ENCODE peak calls at places on chromosome 5, in eight cellular contexts. A, P, O, W, I, X, B and N are unnamed samples.

GRCh38 chr5:133996683-133997252 is 8.0 kb downstream of the VDAC1 start:
- DNase-seq in A (no peak), P (no peak), O (no peak), W (no peak), I (no peak), X (peak; percentile 52), B (no peak), N (no peak)

GRCh38 chr5:116518423-116518822 is 56.2 kb downstream of the SEMA6A start:
- DNase-seq in A (no peak), P (no peak), O (no peak), W (no peak), I (peak; percentile 38), X (no peak), B (no peak), N (no peak)

GRCh38 chr5:34411470-34412346 is 244.4 kb upstream of the RAI14 start:
- DNase-seq in A (no peak), P (no peak), O (no peak), W (no peak), I (no peak), X (peak; percentile 21), B (no peak), N (no peak)

GRCh38 chr5:74903165-74903787 is 37.1 kb upstream of the FAM169A start:
- DNase-seq in A (peak; percentile 78), P (no peak), O (no peak), W (peak; percentile 13), I (peak; percentile 71), X (peak; percentile 55), B (peak; percentile 3), N (peak; percentile 66)

GRCh38 chr5:68149189-68149588 is 66.4 kb upstream of the PIK3R1 start:
- DNase-seq in A (no peak), P (no peak), O (no peak), W (no peak), I (no peak), X (no peak), B (no peak), N (no peak)

GRCh38 chr5:59640411-59640810 is 253.1 kb downstream of the PDE4D start:
- DNase-seq in A (no peak), P (no peak), O (no peak), W (peak; percentile 14), I (no peak), X (peak; percentile 18), B (no peak), N (no peak)

GRCh38 chr5:5140051-5141010 is at the start of gene ADAMTS16:
- DNase-seq in A (no peak), P (no peak), O (no peak), W (no peak), I (no peak), X (peak; percentile 78), B (peak; percentile 38), N (no peak)

GRCh38 chr5:6503342-6503741 is 54.7 kb downstream of the UBE2QL1 start:
- DNase-seq in A (no peak), P (no peak), O (no peak), W (no peak), I (no peak), X (no peak), B (no peak), N (no peak)

GRCh38 chr5:110768138-110768845 is 29.5 kb downstream of the SLC25A46 start:
- DNase-seq in A (no peak), P (no peak), O (no peak), W (no peak), I (no peak), X (no peak), B (no peak), N (no peak)

GRCh38 chr5:141524604-141525597 is 36.0 kb downstream of the PCDHGC5 start:
- DNase-seq in A (peak; percentile 91), P (no peak), O (peak; percentile 66), W (peak; percentile 84), I (peak; percentile 87), X (peak; percentile 100), B (peak; percentile 88), N (peak; percentile 87)
- TF ChIP-seq CTCF in A (peak; percentile 99), P (peak; percentile 99), O (peak; percentile 98), W (peak; percentile 99), I (peak; percentile 98), X (peak; percentile 100), B (peak; percentile 100), N (peak; percentile 99)

GRCh38 chr5:139873033-139873794 is 77.6 kb downstream of the PSD2 start:
- DNase-seq in A (peak; percentile 35), P (no peak), O (no peak), W (no peak), I (no peak), X (no peak), B (no peak), N (no peak)

GRCh38 chr5:139869042-139869790 is 73.6 kb downstream of the PSD2 start:
- DNase-seq in A (peak; percentile 46), P (no peak), O (no peak), W (no peak), I (no peak), X (no peak), B (no peak), N (no peak)

GRCh38 chr5:139871624-139872023 is 76.0 kb downstream of the PSD2 start:
- DNase-seq in A (peak; percentile 58), P (no peak), O (no peak), W (no peak), I (no peak), X (no peak), B (no peak), N (no peak)

GRCh38 chr5:139870677-139871076 is 75.1 kb downstream of the PSD2 start:
- DNase-seq in A (peak; percentile 20), P (no peak), O (no peak), W (no peak), I (no peak), X (no peak), B (no peak), N (no peak)

DNA sequence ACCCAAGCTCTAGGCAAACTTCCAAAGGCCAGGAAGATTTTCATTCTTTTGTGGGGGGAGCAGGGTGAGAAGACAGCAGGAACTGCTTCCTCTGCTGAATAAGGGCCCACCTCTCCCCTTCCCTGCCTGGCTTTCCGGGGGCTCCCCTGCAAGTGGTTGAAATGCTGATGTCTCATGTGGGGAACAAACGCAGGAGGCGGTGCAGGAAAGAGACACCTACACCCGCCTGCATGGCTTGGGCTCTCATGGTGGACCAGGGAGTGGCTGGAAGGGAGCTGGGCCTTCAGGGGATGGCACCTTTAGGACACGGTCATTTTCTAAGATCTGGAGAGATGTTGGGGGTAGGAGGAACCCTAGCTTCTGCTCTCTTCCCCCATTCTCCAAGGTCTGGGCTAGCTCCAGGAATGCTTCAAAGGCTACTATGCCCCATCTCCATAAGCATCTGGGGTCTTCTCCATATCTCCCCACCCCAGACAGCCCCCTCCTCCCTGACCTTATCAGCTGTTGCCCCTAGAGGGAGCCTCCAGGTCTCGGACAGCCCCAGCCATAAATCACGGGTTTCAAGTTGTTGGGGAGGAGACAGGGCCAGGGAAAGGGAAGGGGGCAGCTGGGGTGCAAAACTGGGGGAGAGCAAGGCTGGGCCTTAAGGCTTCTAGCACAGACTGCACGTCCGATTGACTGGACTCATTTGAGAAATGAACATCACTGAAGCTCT is 76.6 kb downstream of the PSD2 start:
- DNase-seq in A (peak; percentile 33), P (no peak), O (no peak), W (no peak), I (no peak), X (peak; percentile 19), B (no peak), N (no peak)
- TF ChIP-seq CTCF in A (no peak), P (peak; percentile 20), O (no peak), W (no peak), I (no peak), X (peak; percentile 49), B (no peak), N (no peak)

GRCh38 chr5:100790951-100791350 is 112.1 kb downstream of the ST8SIA4 start:
- DNase-seq in A (no peak), P (no peak), O (no peak), W (no peak), I (no peak), X (no peak), B (no peak), N (no peak)

GRCh38 chr5:100791376-100791775 is 111.7 kb downstream of the ST8SIA4 start:
- DNase-seq in A (no peak), P (no peak), O (no peak), W (no peak), I (no peak), X (no peak), B (no peak), N (no peak)

GRCh38 chr5:100789641-100790160 is 113.4 kb downstream of the ST8SIA4 start:
- DNase-seq in A (no peak), P (no peak), O (no peak), W (no peak), I (no peak), X (no peak), B (no peak), N (no peak)

GRCh38 chr5:100788417-100788816 is 114.7 kb downstream of the ST8SIA4 start:
- DNase-seq in A (no peak), P (no peak), O (no peak), W (no peak), I (no peak), X (no peak), B (no peak), N (no peak)

DNA sequence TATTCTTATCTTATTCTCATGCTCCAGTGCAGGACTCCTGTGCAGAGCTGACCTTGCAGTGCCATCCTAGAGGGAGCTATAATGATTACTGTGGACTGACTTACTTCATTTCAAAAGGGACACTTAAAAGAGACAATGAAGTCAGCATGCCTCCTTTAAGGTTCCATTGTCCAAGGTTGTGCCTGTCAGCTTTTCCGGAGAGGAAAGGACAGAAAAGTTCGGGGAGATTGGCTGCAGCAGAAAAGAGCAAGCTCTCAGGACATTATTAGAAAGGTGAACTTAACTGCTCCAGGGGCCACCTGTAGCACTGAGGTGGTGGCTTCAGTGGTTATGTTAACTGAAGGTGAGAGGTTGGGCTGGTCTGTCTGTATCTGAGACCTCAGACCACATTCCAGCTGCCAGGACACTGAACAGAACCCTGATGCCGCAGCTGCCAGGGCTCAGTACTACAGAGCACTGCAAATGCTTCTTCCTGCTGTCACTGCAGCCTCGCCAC is 112.9 kb downstream of the ST8SIA4 start:
- DNase-seq in A (no peak), P (no peak), O (no peak), W (no peak), I (peak; percentile 47), X (peak; percentile 74), B (no peak), N (no peak)
- TF ChIP-seq CTCF in A (peak; percentile 8), P (peak; percentile 31), O (no peak), W (no peak), I (no peak), X (peak; percentile 61), B (peak; percentile 28), N (peak; percentile 23)

GRCh38 chr5:73630760-73631159 is 4.8 kb downstream of the ARHGEF28 start:
- DNase-seq in A (no peak), P (no peak), O (no peak), W (no peak), I (no peak), X (no peak), B (no peak), N (no peak)

GRCh38 chr5:73629456-73629855 is 3.5 kb downstream of the ARHGEF28 start:
- DNase-seq in A (no peak), P (no peak), O (no peak), W (no peak), I (no peak), X (no peak), B (no peak), N (no peak)

GRCh38 chr5:73631500-73631899 is 5.5 kb downstream of the ARHGEF28 start:
- DNase-seq in A (no peak), P (no peak), O (no peak), W (no peak), I (no peak), X (no peak), B (no peak), N (no peak)

GRCh38 chr5:73636408-73636807 is 10.4 kb downstream of the ARHGEF28 start:
- DNase-seq in A (no peak), P (no peak), O (no peak), W (no peak), I (no peak), X (no peak), B (no peak), N (no peak)

GRCh38 chr5:73633060-73633459 is 7.1 kb downstream of the ARHGEF28 start:
- DNase-seq in A (no peak), P (no peak), O (no peak), W (no peak), I (no peak), X (no peak), B (no peak), N (no peak)
- TF ChIP-seq CTCF in A (no peak), P (peak; percentile 11), O (no peak), W (no peak), I (no peak), X (no peak), B (no peak), N (no peak)